ENCODE peak calls at places on chromosomes 3 and 15, in ten cellular contexts. P, Q, X, U, T, E, J, S, L and Z are unnamed samples.

GRCh38 chr3:140532793-140533330 is 145.0 kb upstream of the TRIM42 start:
- DNase-seq in S (no peak), X (no peak), T (no peak), E (no peak), P (no peak), L (no peak), Q (no peak), J (no peak), U (no peak), Z (no peak)

GRCh38 chr3:18300916-18301315 is 124.2 kb downstream of the SATB1 start:
- DNase-seq in T (no peak), S (no peak), Q (no peak), L (no peak), J (no peak), U (no peak), E (no peak), P (no peak), X (no peak), Z (no peak)

GRCh38 chr15:83178869-83179325 is 28.7 kb downstream of the HDGFL3 start:
- DNase-seq in U (no peak), E (no peak), X (no peak), P (no peak), J (no peak), L (no peak), S (no peak), T (no peak), Q (no peak), Z (no peak)

GRCh38 chr3:183092256-183092655 is 7.0 kb downstream of the MCCC1 start:
- DNase-seq in E (no peak), X (no peak), U (no peak), T (no peak), S (no peak), Q (no peak), P (no peak), L (no peak), J (no peak), Z (no peak)

GRCh38 chr3:104126463-104126862 is 1240.2 kb upstream of the ALCAM start:
- DNase-seq in S (no peak), Q (no peak), E (no peak), P (no peak), T (no peak), J (no peak), X (no peak), U (no peak), L (no peak), Z (no peak)

GRCh38 chr15:40045572-40046217 is 6.7 kb upstream of the SRP14 start:
- DNase-seq in E (no peak), U (no peak), T (no peak), Q (no peak), P (peak), X (no peak), J (no peak), S (no peak), L (peak), Z (no peak)

GRCh38 chr3:12158387-12159226 is at the start of gene TIMP4:
- DNase-seq in U (no peak), J (peak), T (peak), Q (no peak), L (no peak), P (peak), X (no peak), E (peak), S (peak), Z (no peak)

GRCh38 chr3:134542287-134542686 is 56.4 kb downstream of the CEP63 start:
- DNase-seq in L (no peak), P (no peak), E (no peak), U (no peak), T (no peak), S (no peak), X (no peak), J (no peak), Q (no peak), Z (no peak)

GRCh38 chr15:39200586-39200985 is 380.3 kb upstream of the THBS1 start:
- DNase-seq in L (no peak), U (no peak), P (no peak), J (no peak), Q (no peak), E (no peak), T (no peak), X (no peak), S (no peak), Z (no peak)

GRCh38 chr15:34490421-34491193 is 53.0 kb upstream of the GOLGA8A start:
- DNase-seq in E (no peak), Q (no peak), X (no peak), J (peak), L (no peak), U (no peak), P (no peak), S (no peak), T (no peak), Z (no peak)

GRCh38 chr3:47002490-47003410 is 23.3 kb downstream of the NBEAL2 start:
- DNase-seq in S (no peak), P (no peak), U (no peak), L (no peak), J (peak), X (no peak), Q (no peak), T (no peak), E (peak), Z (no peak)

GRCh38 chr15:75884041-75884440 is 19.6 kb upstream of the FBXO22 start:
- DNase-seq in E (no peak), T (peak), Q (no peak), J (no peak), P (no peak), X (no peak), S (peak), L (no peak), U (peak), Z (no peak)

GRCh38 chr3:56257826-56258225 is 210.4 kb downstream of the ERC2 start:
- DNase-seq in T (no peak), E (no peak), Q (no peak), U (no peak), S (no peak), X (no peak), P (no peak), L (no peak), J (no peak), Z (no peak)

GRCh38 chr3:66405701-66406091 is 95.1 kb downstream of the LRIG1 start:
- DNase-seq in J (no peak), L (no peak), P (no peak), T (peak), S (peak), Q (no peak), X (no peak), U (peak), E (peak), Z (no peak)

GRCh38 chr3:61866961-61867461 is 305.6 kb downstream of the PTPRG start:
- DNase-seq in Q (no peak), T (no peak), J (no peak), L (no peak), S (no peak), P (no peak), E (no peak), U (no peak), X (no peak), Z (no peak)

GRCh38 chr3:65995030-65995429 is 43.7 kb downstream of the MAGI1 start:
- DNase-seq in S (peak), L (no peak), E (no peak), J (no peak), X (no peak), U (peak), Q (no peak), T (peak), P (no peak), Z (no peak)

GRCh38 chr3:126129408-126129891 is 45.5 kb upstream of the SLC41A3 start:
- DNase-seq in S (peak), J (peak), Q (no peak), U (peak), L (peak), X (peak), E (peak), T (no peak), P (peak), Z (no peak)

GRCh38 chr3:149969110-149969944 is 1.4 kb downstream of the PFN2 start:
- DNase-seq in J (peak), Q (no peak), P (no peak), E (peak), X (no peak), U (peak), T (peak), L (peak), S (peak), Z (no peak)

GRCh38 chr3:118955914-118956556 is 78.6 kb downstream of the IGSF11 start:
- DNase-seq in Q (no peak), P (no peak), J (no peak), E (no peak), U (no peak), X (no peak), T (no peak), S (no peak), L (no peak), Z (no peak)

GRCh38 chr15:28123408-28124023 is 24.4 kb upstream of the OCA2 start:
- DNase-seq in P (peak), Q (no peak), S (peak), E (peak), X (no peak), T (peak), J (peak), L (peak), U (peak), Z (peak)